ENCODE peak calls at places on chromosomes 1 and 21, in six cellular contexts. P is NCI-H1694 treated with DMSO at 0.1 percent for 48 hours; A is GDM1; D is effector memory CD8-positive, alpha-beta T cell; N is adrenal gland; I is stimulated activated CD8-positive, alpha-beta memory T cell treated with anti-CD3 and anti-CD28 coated beads, Interleukin-4, amount 100 ng/mL, for 4 hours. T is an unnamed sample.
A peak's percentile ranks its signal among the peaks of the same experiment; 100 is the strongest.

GRCh38 chr1:41917835-41918449 is 780 bp downstream of the HIVEP3 start:
- DNase-seq in D (peak; percentile 24), I (no peak), A (no peak), P (no peak), N (peak; percentile 35), T (peak; percentile 53)

GRCh38 chr1:197600751-197601150 is 174.5 kb downstream of the DENND1B start:
- DNase-seq in P (no peak), N (no peak), I (no peak), A (no peak), D (no peak), T (no peak)

GRCh38 chr1:47424336-47424982 is 8.4 kb downstream of the FOXE3 start:
- DNase-seq in A (peak; percentile 5), D (no peak), P (peak; percentile 78), I (no peak), N (no peak), T (peak; percentile 58)

GRCh38 chr1:247370786-247371732 is 39.4 kb upstream of the ZNF496 start:
- DNase-seq in P (no peak), N (no peak), A (no peak), I (no peak), D (no peak), T (no peak)

GRCh38 chr1:74506311-74506710 is 6.1 kb downstream of the LRRC53 start:
- DNase-seq in P (no peak), D (no peak), I (no peak), N (no peak), A (no peak), T (no peak)

GRCh38 chr1:32724678-32725594 is 22.4 kb upstream of the SYNC start:
- DNase-seq in A (peak; percentile 86), D (no peak), N (peak; percentile 70), P (peak; percentile 11), I (no peak), T (no peak)

GRCh38 chr21:33543505-33544129 is 779 bp downstream of the SON start:
- DNase-seq in A (no peak), N (peak; percentile 75), P (no peak), D (no peak), I (peak; percentile 37), T (no peak)

GRCh38 chr1:94552071-94552586 is 10.6 kb upstream of the F3 start:
- DNase-seq in I (no peak), A (no peak), P (no peak), D (no peak), N (no peak), T (no peak)

GRCh38 chr21:44074315-44074958 is 32.8 kb upstream of the PWP2 start:
- DNase-seq in N (no peak), I (no peak), D (peak; percentile 28), A (no peak), P (no peak), T (no peak)

GRCh38 chr21:41043008-41043407 is 125.0 kb upstream of the BACE2 start:
- DNase-seq in P (no peak), I (no peak), N (no peak), D (no peak), A (no peak), T (no peak)

GRCh38 chr1:189429610-189430009 is 1048.1 kb downstream of the BRINP3 start:
- DNase-seq in A (peak; percentile 14), D (no peak), P (no peak), I (no peak), N (no peak), T (peak; percentile 34)

GRCh38 chr1:221897312-221897711 is 155.4 kb upstream of the DUSP10 start:
- DNase-seq in P (no peak), I (no peak), N (no peak), A (no peak), D (no peak), T (no peak)

GRCh38 chr1:18575620-18576019 is 55.0 kb upstream of the PAX7 start:
- DNase-seq in N (peak; percentile 54), A (no peak), D (peak; percentile 14), I (peak; percentile 4), P (peak; percentile 52), T (no peak)

GRCh38 chr1:151326619-151327222 is 495 bp downstream of the PI4KB start:
- DNase-seq in A (peak; percentile 19), P (peak; percentile 38), N (peak; percentile 57), I (peak; percentile 17), D (no peak), T (peak; percentile 42)

GRCh38 chr21:41598561-41599511 is 90.9 kb upstream of the TMPRSS2 start:
- DNase-seq in D (no peak), A (no peak), I (no peak), P (no peak), N (no peak), T (no peak)

GRCh38 chr1:191564275-191564674 is 594.0 kb upstream of the RGS18 start:
- DNase-seq in P (no peak), D (no peak), N (no peak), I (no peak), A (no peak), T (no peak)

GRCh38 chr1:162561037-162561615 is 396 bp upstream of the UAP1 start:
- DNase-seq in D (peak; percentile 99), I (peak; percentile 96), P (peak; percentile 94), N (peak; percentile 99), A (peak; percentile 89), T (peak; percentile 98)

GRCh38 chr1:107604823-107605222 is 360.2 kb downstream of the VAV3 start:
- DNase-seq in A (no peak), P (no peak), I (no peak), D (no peak), N (no peak), T (no peak)